ENCODE peak calls at places on chromosomes 7 and 10, in five cellular contexts. K is CD4-positive, alpha-beta T cell; F is progenitor cell of endocrine pancreas; U is glutamatergic neuron; N is endothelial cell. B is an unnamed sample.
A peak's percentile ranks its signal among the peaks of the same experiment; 100 is the strongest.

GRCh38 chr7:35255417-35255798 is 1.5 kb upstream of the TBX20 start:
- DNase-seq in K (no peak), F (no peak), N (no peak), U (no peak), B (no peak)

GRCh38 chr7:157737151-157738063 is 400.6 kb downstream of the DNAJB6 start:
- DNase-seq in U (no peak), K (no peak), N (no peak), F (no peak), B (no peak)

GRCh38 chr7:102860351-102860811 is 52.4 kb upstream of the LRRC17 start:
- DNase-seq in N (no peak), K (no peak), F (no peak), U (no peak), B (no peak)

GRCh38 chr7:96303686-96304443 is 18.0 kb downstream of the SLC25A13 start:
- DNase-seq in F (no peak), U (no peak), K (no peak), N (no peak), B (no peak)

GRCh38 chr10:17047908-17048307 is 81.7 kb downstream of the CUBN start:
- DNase-seq in F (no peak), U (no peak), N (no peak), K (no peak), B (no peak)

GRCh38 chr7:107560898-107561516 is 2.7 kb downstream of the COG5 start:
- DNase-seq in U (no peak), K (no peak), F (no peak), N (no peak), B (no peak)

GRCh38 chr7:105257338-105257737 is 131.4 kb downstream of the SRPK2 start:
- DNase-seq in K (no peak), N (no peak), U (no peak), F (no peak), B (no peak)

GRCh38 chr7:73556208-73557107 is 1.0 kb downstream of the BCL7B start:
- DNase-seq in K (no peak), F (no peak), U (no peak), N (no peak), B (no peak)

GRCh38 chr10:80966326-80966986 is 428.8 kb downstream of the SH2D4B start:
- DNase-seq in K (no peak), F (no peak), U (no peak), N (no peak), B (no peak)

GRCh38 chr10:28922861-28923260 is 245.5 kb downstream of the BAMBI start:
- DNase-seq in K (no peak), F (no peak), N (no peak), U (no peak), B (no peak)

DNA sequence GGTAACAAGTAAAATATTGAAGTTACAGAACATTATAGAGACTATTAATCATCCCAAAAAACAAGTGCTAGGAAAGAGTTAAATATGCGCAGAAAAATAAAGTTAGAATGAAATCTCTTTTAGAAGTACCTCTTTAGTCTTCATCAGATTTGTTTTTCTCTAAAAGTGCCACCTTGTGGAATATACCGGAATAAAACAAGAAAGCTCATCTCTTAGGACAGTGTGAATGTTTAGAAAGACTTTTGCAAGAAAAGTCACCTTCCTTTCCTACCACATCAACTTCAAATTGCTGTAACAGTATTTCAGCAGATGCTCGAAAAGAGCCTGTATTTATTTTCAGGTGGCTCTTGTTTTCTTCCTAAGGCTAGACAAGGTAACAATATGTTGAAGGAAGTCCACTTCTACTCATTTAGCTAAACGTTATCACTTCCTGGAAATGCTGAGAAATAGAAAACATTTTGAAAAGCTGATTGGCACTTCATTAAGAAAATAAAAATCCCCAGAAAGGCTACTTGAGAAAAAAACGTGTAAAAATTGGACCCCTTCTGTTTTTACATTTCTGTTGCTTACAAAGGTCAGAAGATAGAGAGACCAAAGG is 19.8 kb upstream of the FAM133B start:
- DNase-seq in F (no peak), K (no peak), N (no peak), U (no peak), B (no peak)
- TF ChIP-seq CTCF in F (peak; percentile 48), K (peak; percentile 42), N (peak; percentile 41), U (peak; percentile 47), B (peak; percentile 62)

GRCh38 chr7:79361214-79361613 is 92.3 kb downstream of the MAGI2 start:
- DNase-seq in F (no peak), N (no peak), U (no peak), K (no peak), B (no peak)
- TF ChIP-seq CTCF in F (no peak), N (no peak), U (no peak), K (no peak), B (no peak)

GRCh38 chr10:66910676-66911075 is 15.2 kb upstream of the LRRTM3 start:
- DNase-seq in F (no peak), N (no peak), U (no peak), K (no peak), B (no peak)

GRCh38 chr10:66919248-66919647 is 6.6 kb upstream of the LRRTM3 start:
- DNase-seq in K (no peak), F (no peak), U (no peak), N (no peak), B (no peak)

GRCh38 chr10:66917104-66917503 is 8.7 kb upstream of the LRRTM3 start:
- DNase-seq in F (no peak), U (no peak), K (no peak), N (no peak), B (no peak)

GRCh38 chr10:66916030-66916429 is 9.8 kb upstream of the LRRTM3 start:
- DNase-seq in N (no peak), U (no peak), K (no peak), F (no peak), B (no peak)
- TF ChIP-seq CTCF in N (no peak), U (no peak), K (no peak), F (no peak), B (no peak)

GRCh38 chr10:43078986-43079273 is 2.1 kb downstream of the RET start:
- DNase-seq in K (no peak), N (peak; percentile 72), U (peak; percentile 85), F (peak; percentile 51), B (peak; percentile 50)
- TF ChIP-seq CTCF in K (no peak), N (peak; percentile 56), U (peak; percentile 81), F (peak; percentile 64), B (peak; percentile 60)

DNA sequence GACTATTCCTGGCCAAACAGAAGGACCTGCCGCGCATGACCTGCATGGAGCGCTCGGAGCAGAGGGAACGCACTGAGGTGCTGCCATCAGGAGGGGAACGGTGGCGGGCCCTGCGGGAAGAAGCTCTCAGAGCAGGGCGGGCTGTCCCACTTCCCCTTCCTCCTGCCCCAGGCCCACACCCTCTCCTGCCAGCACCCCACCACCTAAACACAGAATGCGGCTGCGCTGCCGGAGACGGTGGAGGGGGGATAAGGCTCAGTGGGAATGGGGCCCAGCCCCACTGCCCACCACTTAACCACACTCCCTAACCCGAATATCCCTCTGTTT is 117.0 kb downstream of the MAD1L1 start:
- DNase-seq in N (no peak), K (no peak), U (no peak), F (no peak), B (no peak)
- TF ChIP-seq CTCF in N (no peak), K (no peak), U (no peak), F (no peak), B (no peak)

DNA sequence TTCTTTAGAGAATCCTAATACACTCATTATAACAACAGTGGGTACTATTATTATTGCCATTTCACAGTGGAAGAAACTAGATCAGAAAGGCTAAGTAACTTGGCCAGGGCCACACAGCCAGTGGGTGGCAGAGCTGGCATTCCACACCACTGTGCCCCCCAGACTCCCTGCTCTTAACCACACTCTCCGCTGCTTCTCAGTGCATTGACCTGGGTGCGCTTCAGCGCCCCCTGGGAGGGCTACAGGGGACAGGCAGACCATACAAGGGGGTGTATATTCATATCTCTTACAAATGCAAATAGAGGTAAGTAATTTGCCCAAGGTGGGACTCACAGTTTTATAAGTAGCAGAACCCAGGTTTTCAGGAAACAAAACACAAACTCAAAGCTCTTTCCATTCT is 77.0 kb upstream of the NMT2 start:
- DNase-seq in F (no peak), N (peak; percentile 51), K (no peak), U (peak; percentile 45), B (no peak)
- TF ChIP-seq CTCF in F (peak; percentile 45), N (no peak), K (peak; percentile 30), U (no peak), B (peak; percentile 43)

GRCh38 chr7:51162724-51163329 is 153.8 kb downstream of the COBL start:
- DNase-seq in N (peak; percentile 88), F (peak; percentile 77), U (peak; percentile 85), K (peak; percentile 44), B (peak; percentile 92)
- TF ChIP-seq CTCF in N (peak; percentile 85), F (peak; percentile 87), U (peak; percentile 88), K (peak; percentile 77), B (peak; percentile 89)

GRCh38 chr10:84846646-84847045 is 518.3 kb downstream of the CCSER2 start:
- DNase-seq in U (peak; percentile 27), N (no peak), F (no peak), K (no peak), B (no peak)

GRCh38 chr10:84848967-84849366 is 520.6 kb downstream of the CCSER2 start:
- DNase-seq in F (no peak), K (no peak), U (no peak), N (no peak), B (no peak)

GRCh38 chr10:84842593-84842992 is 514.2 kb downstream of the CCSER2 start:
- DNase-seq in F (no peak), U (no peak), N (no peak), K (no peak), B (no peak)

GRCh38 chr10:84850826-84851225 is 522.4 kb downstream of the CCSER2 start:
- DNase-seq in U (no peak), N (no peak), K (no peak), F (no peak), B (no peak)

DNA sequence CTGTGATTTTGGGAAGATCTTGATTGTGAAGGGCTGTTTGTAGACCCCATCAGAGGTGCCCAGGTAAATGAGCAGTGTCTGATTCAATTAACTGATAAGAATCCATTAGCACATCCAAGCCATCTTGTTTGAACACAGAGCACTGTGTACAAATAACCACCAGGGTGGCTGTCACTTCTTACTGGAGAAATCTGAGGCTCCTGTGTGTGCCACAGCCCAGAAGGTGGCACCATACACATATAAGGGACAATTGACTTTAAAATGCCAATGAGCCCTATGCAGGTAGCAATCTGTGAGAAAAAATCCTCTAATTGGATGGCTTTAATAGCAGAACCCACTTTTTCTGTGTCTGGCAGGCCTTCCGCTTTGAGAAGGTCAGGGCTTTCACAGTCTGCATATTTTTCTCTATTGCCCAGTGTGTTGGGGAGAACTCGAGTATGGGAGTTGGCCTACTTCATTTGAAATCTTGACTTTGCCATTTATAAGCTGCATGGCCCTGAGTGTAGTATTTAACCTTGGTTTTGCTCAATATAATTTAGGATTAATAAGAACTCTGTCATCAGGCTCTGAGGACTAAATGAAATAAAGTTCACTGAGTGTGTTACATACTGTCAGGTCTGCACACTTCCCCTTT is 517.4 kb downstream of the CCSER2 start:
- DNase-seq in K (no peak), F (no peak), N (peak; percentile 39), U (no peak), B (no peak)
- TF ChIP-seq CTCF in K (no peak), F (peak; percentile 53), N (no peak), U (no peak), B (peak; percentile 54)